ENCODE peak calls at places on chromosomes 3 and 15, in eight cellular contexts. Z is brain microvascular endothelial cell; Q is neuronal stem cell; Y is NCI-H2171 treated with DMSO at 0.1 percent for 48 hours; O is GM23248; A is activated CD8-positive, alpha-beta memory T cell treated with anti-CD3 and anti-CD28 coated beads for 48 hours; T is lung microvascular endothelial cell; X is NCI-H2081. B is an unnamed sample.

GRCh38 chr15:25182736-25183445 is 228.1 kb downstream of the SNRPN start:
- DNase-seq in Z (no peak), Q (no peak), Y (no peak), O (no peak), A (no peak), T (no peak), X (no peak), B (no peak)

GRCh38 chr3:14680716-14681115 is 5.8 kb downstream of the C3orf20 start:
- DNase-seq in Z (peak; percentile 63), Q (no peak), Y (no peak), O (no peak), A (no peak), T (peak; percentile 25), X (no peak), B (no peak)

GRCh38 chr15:96087180-96087886 is 243.2 kb upstream of the NR2F2 start:
- DNase-seq in Z (no peak), Q (peak; percentile 75), Y (no peak), O (no peak), A (no peak), T (no peak), X (no peak), B (no peak)

GRCh38 chr3:5312278-5312677 is 124.8 kb downstream of the EDEM1 start:
- DNase-seq in Z (no peak), Q (no peak), Y (no peak), O (peak; percentile 21), A (no peak), T (no peak), X (no peak), B (no peak)

GRCh38 chr15:101258238-101259144 is 6.6 kb upstream of the CHSY1 start:
- DNase-seq in Z (peak; percentile 66), Q (no peak), Y (peak; percentile 68), O (peak; percentile 86), A (no peak), T (peak; percentile 81), X (peak; percentile 69), B (peak; percentile 34)

GRCh38 chr15:86231864-86232801 is 152.5 kb downstream of the AGBL1 start:
- DNase-seq in Z (peak; percentile 0), Q (peak; percentile 46), Y (no peak), O (peak; percentile 27), A (no peak), T (no peak), X (no peak), B (no peak)

GRCh38 chr3:13932578-13933295 is 52.9 kb upstream of the WNT7A start:
- DNase-seq in Z (no peak), Q (no peak), Y (no peak), O (peak; percentile 55), A (no peak), T (no peak), X (no peak), B (no peak)

GRCh38 chr3:5250467-5251195 is 63.1 kb downstream of the EDEM1 start:
- DNase-seq in Z (no peak), Q (no peak), Y (no peak), O (peak; percentile 41), A (no peak), T (no peak), X (peak; percentile 51), B (no peak)

GRCh38 chr15:63466378-63467192 is 37.8 kb upstream of the USP3 start:
- DNase-seq in Z (peak; percentile 65), Q (peak; percentile 43), Y (peak; percentile 72), O (peak; percentile 66), A (no peak), T (peak; percentile 78), X (peak; percentile 77), B (peak; percentile 49)

GRCh38 chr15:88152672-88153071 is 103.9 kb downstream of the NTRK3 start:
- DNase-seq in Z (no peak), Q (no peak), Y (no peak), O (no peak), A (no peak), T (no peak), X (no peak), B (no peak)

GRCh38 chr15:74988007-74988800 is 7.2 kb upstream of the SCAMP5 start:
- DNase-seq in Z (peak; percentile 33), Q (no peak), Y (peak; percentile 36), O (peak; percentile 41), A (no peak), T (peak; percentile 73), X (peak; percentile 50), B (peak; percentile 65)

GRCh38 chr3:172014145-172014544 is 25.2 kb upstream of the FNDC3B start:
- DNase-seq in Z (no peak), Q (no peak), Y (no peak), O (no peak), A (no peak), T (no peak), X (no peak), B (no peak)

GRCh38 chr3:156445117-156445968 is 109.6 kb downstream of the SSR3 start:
- DNase-seq in Z (no peak), Q (no peak), Y (no peak), O (no peak), A (no peak), T (no peak), X (no peak), B (no peak)

GRCh38 chr15:41918506-41919126 is 24.8 kb upstream of the SPTBN5 start:
- DNase-seq in Z (no peak), Q (no peak), Y (no peak), O (no peak), A (no peak), T (no peak), X (no peak), B (no peak)

GRCh38 chr3:161420746-161421145 is 49.4 kb upstream of the SPTSSB start:
- DNase-seq in Z (peak; percentile 28), Q (peak; percentile 33), Y (no peak), O (no peak), A (no peak), T (peak; percentile 38), X (peak; percentile 68), B (no peak)

GRCh38 chr3:120331071-120331470 is 18.1 kb downstream of the LRRC58 start:
- DNase-seq in Z (no peak), Q (no peak), Y (no peak), O (no peak), A (no peak), T (no peak), X (no peak), B (no peak)

GRCh38 chr15:70023769-70024491 is 73.8 kb downstream of the TLE3 start:
- DNase-seq in Z (peak; percentile 49), Q (no peak), Y (no peak), O (peak; percentile 89), A (no peak), T (peak; percentile 4), X (peak; percentile 30), B (no peak)

GRCh38 chr15:27671794-27672438 is 427.2 kb downstream of the OCA2 start:
- DNase-seq in Z (no peak), Q (no peak), Y (no peak), O (no peak), A (no peak), T (no peak), X (no peak), B (no peak)

GRCh38 chr15:43410572-43411214 is 39.8 kb downstream of the TUBGCP4 start:
- DNase-seq in Z (peak; percentile 32), Q (no peak), Y (no peak), O (peak; percentile 75), A (no peak), T (no peak), X (no peak), B (no peak)

GRCh38 chr3:15743587-15744009 is 54.2 kb downstream of the ANKRD28 start:
- DNase-seq in Z (no peak), Q (no peak), Y (no peak), O (no peak), A (no peak), T (no peak), X (no peak), B (no peak)

GRCh38 chr3:89617706-89618105 is 510.3 kb downstream of the EPHA3 start:
- DNase-seq in Z (no peak), Q (no peak), Y (peak; percentile 47), O (peak; percentile 5), A (no peak), T (no peak), X (no peak), B (no peak)

GRCh38 chr15:78369161-78369560 is 29.0 kb downstream of the CRABP1 start:
- DNase-seq in Z (no peak), Q (no peak), Y (no peak), O (no peak), A (no peak), T (no peak), X (no peak), B (no peak)

GRCh38 chr15:41284425-41285177 is 47.8 kb downstream of the OIP5 start:
- DNase-seq in Z (no peak), Q (peak; percentile 4), Y (peak; percentile 41), O (peak; percentile 61), A (no peak), T (peak; percentile 21), X (peak; percentile 11), B (peak; percentile 3)

GRCh38 chr3:43909149-43909548 is 218.4 kb downstream of the ABHD5 start:
- DNase-seq in Z (no peak), Q (no peak), Y (no peak), O (no peak), A (no peak), T (no peak), X (no peak), B (no peak)

GRCh38 chr3:13710251-13710650 is 161.3 kb downstream of the FBLN2 start:
- DNase-seq in Z (no peak), Q (no peak), Y (no peak), O (no peak), A (no peak), T (no peak), X (no peak), B (no peak)

GRCh38 chr15:63362196-63362595 is 19.4 kb downstream of the CA12 start:
- DNase-seq in Z (peak; percentile 50), Q (no peak), Y (no peak), O (no peak), A (no peak), T (no peak), X (no peak), B (no peak)

GRCh38 chr3:46946856-46947544 is 29.5 kb downstream of the CCDC12 start:
- DNase-seq in Z (peak; percentile 42), Q (no peak), Y (no peak), O (peak; percentile 73), A (no peak), T (peak; percentile 72), X (no peak), B (no peak)

GRCh38 chr3:60186359-60186758 is 1064.9 kb downstream of the FHIT start:
- DNase-seq in Z (no peak), Q (no peak), Y (no peak), O (no peak), A (no peak), T (no peak), X (no peak), B (no peak)

GRCh38 chr15:53266176-53266575 is 476.0 kb upstream of the ONECUT1 start:
- DNase-seq in Z (no peak), Q (no peak), Y (no peak), O (no peak), A (no peak), T (no peak), X (no peak), B (no peak)

GRCh38 chr3:11201246-11202024 is 47.1 kb downstream of the HRH1 start:
- DNase-seq in Z (no peak), Q (no peak), Y (no peak), O (peak; percentile 45), A (no peak), T (peak; percentile 97), X (no peak), B (no peak)